ENCODE peak calls at places on chromosomes 6 and 20, in seven cellular contexts. O, Q, H, W, K, Z and A are unnamed samples.

GRCh38 chr6:28953039-28953872 is 29.5 kb upstream of the TRIM27 start:
- DNase-seq in O (peak; percentile 71), Q (peak; percentile 87), H (no peak), W (peak; percentile 68), K (peak; percentile 43), Z (no peak), A (peak; percentile 77)

GRCh38 chr6:138293996-138294395 is 75.7 kb upstream of the PBOV1 start:
- DNase-seq in O (no peak), Q (no peak), H (no peak), W (no peak), K (no peak), Z (no peak), A (no peak)

GRCh38 chr6:11318835-11319813 is 86.7 kb upstream of the NEDD9 start:
- DNase-seq in O (no peak), Q (no peak), H (no peak), W (no peak), K (no peak), Z (no peak), A (no peak)

GRCh38 chr6:169923468-169924464 is 172.3 kb downstream of the ERMARD start:
- DNase-seq in O (no peak), Q (no peak), H (no peak), W (no peak), K (no peak), Z (no peak), A (no peak)

GRCh38 chr20:53706511-53707031 is 112.9 kb upstream of the ZNF217 start:
- DNase-seq in O (no peak), Q (no peak), H (no peak), W (no peak), K (no peak), Z (no peak), A (no peak)

GRCh38 chr6:63634630-63635029 is 972 bp upstream of the PHF3 start:
- DNase-seq in O (peak; percentile 13), Q (no peak), H (no peak), W (no peak), K (no peak), Z (no peak), A (no peak)

GRCh38 chr6:154984146-154984545 is 11.0 kb upstream of the TIAM2 start:
- DNase-seq in O (no peak), Q (peak; percentile 56), H (no peak), W (no peak), K (no peak), Z (no peak), A (no peak)

GRCh38 chr6:109455502-109456282 is at the start of gene MICAL1:
- DNase-seq in O (peak; percentile 40), Q (peak; percentile 64), H (no peak), W (peak; percentile 81), K (peak; percentile 60), Z (peak; percentile 73), A (no peak)

GRCh38 chr20:34824861-34825529 is 456 bp downstream of the NCOA6 start:
- DNase-seq in O (peak; percentile 64), Q (peak; percentile 68), H (no peak), W (peak; percentile 78), K (peak; percentile 56), Z (peak; percentile 68), A (peak; percentile 34)

GRCh38 chr6:105045546-105045945 is 88.6 kb downstream of the LIN28B start:
- DNase-seq in O (no peak), Q (no peak), H (peak; percentile 55), W (no peak), K (no peak), Z (no peak), A (no peak)

GRCh38 chr6:18216411-18216810 is 47.9 kb downstream of the DEK start:
- DNase-seq in O (no peak), Q (no peak), H (peak; percentile 82), W (no peak), K (no peak), Z (no peak), A (no peak)

GRCh38 chr6:125888989-125889656 is 67.4 kb upstream of the HINT3 start:
- DNase-seq in O (no peak), Q (peak; percentile 58), H (no peak), W (no peak), K (no peak), Z (no peak), A (peak; percentile 76)

GRCh38 chr6:55705381-55705780 is 126.4 kb upstream of the HMGCLL1 start:
- DNase-seq in O (no peak), Q (no peak), H (no peak), W (no peak), K (no peak), Z (no peak), A (no peak)

GRCh38 chr6:23175391-23175790 is 606.0 kb downstream of the HDGFL1 start:
- DNase-seq in O (no peak), Q (no peak), H (no peak), W (no peak), K (no peak), Z (no peak), A (no peak)

GRCh38 chr6:72175936-72176335 is 289.6 kb downstream of the RIMS1 start:
- DNase-seq in O (no peak), Q (peak; percentile 5), H (no peak), W (no peak), K (no peak), Z (no peak), A (no peak)

GRCh38 chr20:46994341-46994740 is 99.7 kb downstream of the EYA2 start:
- DNase-seq in O (peak; percentile 8), Q (no peak), H (no peak), W (no peak), K (peak; percentile 3), Z (no peak), A (no peak)

GRCh38 chr6:17015551-17016381 is 86.1 kb upstream of the STMND1 start:
- DNase-seq in O (no peak), Q (no peak), H (no peak), W (no peak), K (peak; percentile 16), Z (peak; percentile 29), A (no peak)

GRCh38 chr20:25319241-25320034 is 71.2 kb downstream of the ABHD12 start:
- DNase-seq in O (peak; percentile 75), Q (no peak), H (no peak), W (no peak), K (no peak), Z (no peak), A (no peak)

GRCh38 chr6:45626087-45626891 is 248.6 kb upstream of the SUPT3H start:
- DNase-seq in O (no peak), Q (peak; percentile 33), H (peak; percentile 84), W (no peak), K (no peak), Z (no peak), A (no peak)